ENCODE peak calls at places on chromosomes 4 and X, in ten cellular contexts. One of them, this sample, is unnamed.

GRCh38 chr4:183823394-183823793 is 81.7 kb upstream of the STOX2 start:
- DNase-seq in A549: no peak
- DNase-seq in K562: no peak
- DNase-seq in esophagus muscularis mucosa: no peak
- DNase-seq in transverse colon: peak
- DNase-seq in HepG2: no peak
- DNase-seq in stomach: no peak
- DNase-seq in upper lobe of left lung: no peak
- DNase-seq in suprapubic skin: no peak
- DNase-seq in ovary: no peak
- DNase-seq in this sample: peak

GRCh38 chr4:2789351-2789750 is 3.5 kb upstream of the SH3BP2 start:
- DNase-seq in esophagus muscularis mucosa: no peak
- DNase-seq in HepG2: no peak
- DNase-seq in upper lobe of left lung: no peak
- DNase-seq in A549: no peak
- DNase-seq in suprapubic skin: peak
- DNase-seq in transverse colon: no peak
- DNase-seq in stomach: peak
- DNase-seq in K562: no peak
- DNase-seq in ovary: no peak
- DNase-seq in this sample: no peak

GRCh38 chr4:173852775-173853174 is 322.7 kb upstream of the HAND2 start:
- DNase-seq in HepG2: no peak
- DNase-seq in esophagus muscularis mucosa: no peak
- DNase-seq in upper lobe of left lung: no peak
- DNase-seq in stomach: no peak
- DNase-seq in transverse colon: no peak
- DNase-seq in K562: no peak
- DNase-seq in ovary: no peak
- DNase-seq in A549: no peak
- DNase-seq in suprapubic skin: no peak
- DNase-seq in this sample: no peak

GRCh38 chrX:129769467-129770154 is 10.1 kb upstream of the SASH3 start:
- DNase-seq in HepG2: no peak
- DNase-seq in K562: no peak
- DNase-seq in suprapubic skin: no peak
- DNase-seq in transverse colon: peak
- DNase-seq in stomach: no peak
- DNase-seq in upper lobe of left lung: no peak
- DNase-seq in ovary: no peak
- DNase-seq in A549: no peak
- DNase-seq in esophagus muscularis mucosa: no peak
- DNase-seq in this sample: no peak

GRCh38 chr4:166174717-166175510 is 301.9 kb downstream of the TLL1 start:
- DNase-seq in stomach: no peak
- DNase-seq in esophagus muscularis mucosa: no peak
- DNase-seq in K562: no peak
- DNase-seq in A549: no peak
- DNase-seq in ovary: no peak
- DNase-seq in HepG2: no peak
- DNase-seq in transverse colon: no peak
- DNase-seq in upper lobe of left lung: no peak
- DNase-seq in suprapubic skin: no peak
- DNase-seq in this sample: no peak

GRCh38 chr4:102438873-102439614 is 62.1 kb upstream of the NFKB1 start:
- DNase-seq in esophagus muscularis mucosa: no peak
- DNase-seq in stomach: no peak
- DNase-seq in K562: peak
- DNase-seq in HepG2: peak
- DNase-seq in ovary: peak
- DNase-seq in upper lobe of left lung: no peak
- DNase-seq in A549: peak
- DNase-seq in transverse colon: no peak
- DNase-seq in suprapubic skin: no peak
- DNase-seq in this sample: no peak

GRCh38 chr4:186104895-186105720 is 604 bp downstream of the FAM149A start:
- DNase-seq in upper lobe of left lung: peak
- DNase-seq in esophagus muscularis mucosa: no peak
- DNase-seq in ovary: peak
- DNase-seq in K562: no peak
- DNase-seq in stomach: peak
- DNase-seq in A549: no peak
- DNase-seq in transverse colon: peak
- DNase-seq in suprapubic skin: no peak
- DNase-seq in HepG2: no peak
- DNase-seq in this sample: no peak

GRCh38 chr4:102169345-102169744 is 175.9 kb downstream of the SLC39A8 start:
- DNase-seq in HepG2: no peak
- DNase-seq in K562: no peak
- DNase-seq in stomach: no peak
- DNase-seq in upper lobe of left lung: no peak
- DNase-seq in ovary: no peak
- DNase-seq in A549: no peak
- DNase-seq in esophagus muscularis mucosa: no peak
- DNase-seq in transverse colon: no peak
- DNase-seq in suprapubic skin: no peak
- DNase-seq in this sample: no peak

GRCh38 chr4:176767183-176767582 is 25.5 kb downstream of the VEGFC start:
- DNase-seq in ovary: no peak
- DNase-seq in A549: no peak
- DNase-seq in esophagus muscularis mucosa: no peak
- DNase-seq in K562: no peak
- DNase-seq in upper lobe of left lung: no peak
- DNase-seq in HepG2: no peak
- DNase-seq in stomach: no peak
- DNase-seq in suprapubic skin: no peak
- DNase-seq in transverse colon: no peak
- DNase-seq in this sample: no peak

DNA sequence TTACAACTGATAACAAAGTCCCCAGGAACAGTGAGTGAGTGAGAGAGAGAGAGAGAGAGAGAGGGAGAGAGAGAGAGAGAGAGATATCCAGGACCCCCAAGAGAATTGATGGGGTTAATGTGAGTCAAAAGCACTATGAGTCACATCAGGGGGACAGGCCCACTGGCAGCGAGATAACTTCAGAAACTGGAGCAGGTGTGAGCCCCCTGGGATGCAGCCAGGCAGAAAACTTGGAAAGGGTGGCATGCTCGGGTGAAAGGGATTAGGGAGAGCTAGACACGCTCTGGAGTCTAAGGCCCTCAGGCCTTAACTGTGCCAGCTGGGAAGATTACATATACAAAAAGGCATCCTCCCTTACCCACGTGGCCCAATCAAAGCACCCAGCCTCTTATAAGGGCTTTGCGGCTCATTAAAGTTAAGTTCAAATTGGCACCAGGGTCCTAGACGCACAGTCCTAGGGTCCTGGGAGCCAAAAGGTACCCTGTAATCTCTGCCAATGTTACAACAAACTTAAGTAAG is 843 bp downstream of the ACOT9 start:
- DNase-seq in suprapubic skin: no peak
- DNase-seq in A549: peak
- DNase-seq in esophagus muscularis mucosa: no peak
- DNase-seq in K562: peak
- DNase-seq in stomach: peak
- DNase-seq in upper lobe of left lung: no peak
- DNase-seq in ovary: peak
- DNase-seq in HepG2: peak
- DNase-seq in transverse colon: peak
- DNase-seq in this sample: no peak
- TF ChIP-seq POLR2A in suprapubic skin: no peak
- TF ChIP-seq POLR2A in A549: no peak
- TF ChIP-seq POLR2A in esophagus muscularis mucosa: no peak
- TF ChIP-seq POLR2A in K562: no peak
- TF ChIP-seq POLR2A in stomach: no peak
- TF ChIP-seq POLR2A in upper lobe of left lung: no peak
- TF ChIP-seq POLR2A in ovary: peak
- TF ChIP-seq POLR2A in HepG2: no peak
- TF ChIP-seq POLR2A in transverse colon: no peak
- TF ChIP-seq POLR2A in this sample: no peak

DNA sequence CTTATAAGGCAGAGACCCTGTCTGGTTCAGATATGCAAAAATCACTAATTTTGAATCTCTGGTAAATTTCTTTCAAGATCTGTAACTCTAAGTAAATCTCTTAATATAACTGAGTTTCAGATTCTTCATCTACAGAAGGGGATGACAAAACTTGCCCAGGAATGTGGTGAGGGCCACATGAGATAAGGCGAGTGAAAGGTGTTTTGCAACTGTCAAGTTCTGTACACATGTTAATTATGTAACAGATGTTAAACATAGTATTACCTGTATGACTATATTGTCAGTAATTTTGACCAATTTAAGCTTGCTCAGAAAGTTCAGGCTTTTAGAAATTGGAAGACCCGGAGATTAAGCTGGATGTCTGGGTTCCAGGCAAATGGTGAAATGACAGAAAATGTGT is 549 bp upstream of the GLRB start:
- DNase-seq in esophagus muscularis mucosa: no peak
- DNase-seq in transverse colon: no peak
- DNase-seq in K562: no peak
- DNase-seq in ovary: no peak
- DNase-seq in stomach: no peak
- DNase-seq in suprapubic skin: no peak
- DNase-seq in upper lobe of left lung: no peak
- DNase-seq in A549: no peak
- DNase-seq in HepG2: no peak
- DNase-seq in this sample: no peak
- H3K4me3 ChIP-seq in esophagus muscularis mucosa: peak
- H3K4me3 ChIP-seq in transverse colon: peak
- H3K4me3 ChIP-seq in K562: no peak
- H3K4me3 ChIP-seq in ovary: peak
- H3K4me3 ChIP-seq in stomach: peak
- H3K4me3 ChIP-seq in suprapubic skin: peak
- H3K4me3 ChIP-seq in upper lobe of left lung: peak
- H3K4me3 ChIP-seq in A549: peak
- H3K4me3 ChIP-seq in HepG2: peak
- H3K4me3 ChIP-seq in this sample: peak

GRCh38 chr4:122456228-122457106 is at the start of gene IL2:
- DNase-seq in HepG2: no peak
- DNase-seq in K562: no peak
- DNase-seq in transverse colon: no peak
- DNase-seq in upper lobe of left lung: no peak
- DNase-seq in A549: no peak
- DNase-seq in stomach: no peak
- DNase-seq in ovary: no peak
- DNase-seq in esophagus muscularis mucosa: no peak
- DNase-seq in suprapubic skin: no peak
- DNase-seq in this sample: no peak

GRCh38 chr4:122453384-122454000 is 3.0 kb downstream of the IL2 start:
- DNase-seq in HepG2: no peak
- DNase-seq in K562: no peak
- DNase-seq in stomach: no peak
- DNase-seq in A549: no peak
- DNase-seq in transverse colon: no peak
- DNase-seq in ovary: no peak
- DNase-seq in upper lobe of left lung: no peak
- DNase-seq in suprapubic skin: no peak
- DNase-seq in esophagus muscularis mucosa: no peak
- DNase-seq in this sample: no peak

GRCh38 chr4:122458625-122459024 is 2.1 kb upstream of the IL2 start:
- DNase-seq in stomach: no peak
- DNase-seq in ovary: no peak
- DNase-seq in K562: peak
- DNase-seq in A549: no peak
- DNase-seq in transverse colon: no peak
- DNase-seq in HepG2: no peak
- DNase-seq in suprapubic skin: no peak
- DNase-seq in upper lobe of left lung: no peak
- DNase-seq in esophagus muscularis mucosa: no peak
- DNase-seq in this sample: no peak
- TF ChIP-seq EP300 in stomach: no peak
- TF ChIP-seq EP300 in ovary: no peak
- TF ChIP-seq EP300 in K562: no peak
- TF ChIP-seq EP300 in A549: no peak
- TF ChIP-seq EP300 in transverse colon: no peak
- TF ChIP-seq EP300 in HepG2: no peak
- TF ChIP-seq EP300 in suprapubic skin: no peak
- TF ChIP-seq EP300 in upper lobe of left lung: no peak
- TF ChIP-seq EP300 in esophagus muscularis mucosa: no peak
- TF ChIP-seq EP300 in this sample: no peak

GRCh38 chr4:7876096-7876993 is 63.3 kb downstream of the AFAP1 start:
- DNase-seq in esophagus muscularis mucosa: no peak
- DNase-seq in HepG2: peak
- DNase-seq in ovary: no peak
- DNase-seq in transverse colon: no peak
- DNase-seq in suprapubic skin: no peak
- DNase-seq in upper lobe of left lung: no peak
- DNase-seq in A549: peak
- DNase-seq in K562: peak
- DNase-seq in stomach: no peak
- DNase-seq in this sample: no peak
- TF ChIP-seq POLR2A in esophagus muscularis mucosa: no peak
- TF ChIP-seq POLR2A in HepG2: no peak
- TF ChIP-seq POLR2A in ovary: no peak
- TF ChIP-seq POLR2A in transverse colon: no peak
- TF ChIP-seq POLR2A in suprapubic skin: no peak
- TF ChIP-seq POLR2A in upper lobe of left lung: no peak
- TF ChIP-seq POLR2A in A549: no peak
- TF ChIP-seq POLR2A in K562: no peak
- TF ChIP-seq POLR2A in stomach: no peak
- TF ChIP-seq POLR2A in this sample: no peak

GRCh38 chrX:13938053-13938765 is 91.5 kb downstream of the GEMIN8 start:
- DNase-seq in upper lobe of left lung: peak
- DNase-seq in stomach: peak
- DNase-seq in esophagus muscularis mucosa: no peak
- DNase-seq in ovary: peak
- DNase-seq in transverse colon: peak
- DNase-seq in A549: peak
- DNase-seq in HepG2: no peak
- DNase-seq in suprapubic skin: peak
- DNase-seq in K562: no peak
- DNase-seq in this sample: no peak
- H3K4me3 ChIP-seq in upper lobe of left lung: peak
- H3K4me3 ChIP-seq in stomach: peak
- H3K4me3 ChIP-seq in esophagus muscularis mucosa: peak
- H3K4me3 ChIP-seq in ovary: peak
- H3K4me3 ChIP-seq in transverse colon: peak
- H3K4me3 ChIP-seq in A549: peak
- H3K4me3 ChIP-seq in HepG2: no peak
- H3K4me3 ChIP-seq in suprapubic skin: peak
- H3K4me3 ChIP-seq in K562: no peak
- H3K4me3 ChIP-seq in this sample: peak

GRCh38 chr4:56106755-56107154 is 158.0 kb downstream of the CEP135 start:
- DNase-seq in stomach: no peak
- DNase-seq in HepG2: no peak
- DNase-seq in esophagus muscularis mucosa: no peak
- DNase-seq in ovary: no peak
- DNase-seq in upper lobe of left lung: no peak
- DNase-seq in suprapubic skin: no peak
- DNase-seq in transverse colon: no peak
- DNase-seq in K562: no peak
- DNase-seq in A549: no peak
- DNase-seq in this sample: no peak

GRCh38 chr4:56104188-56104587 is 155.4 kb downstream of the CEP135 start:
- DNase-seq in stomach: no peak
- DNase-seq in upper lobe of left lung: no peak
- DNase-seq in transverse colon: no peak
- DNase-seq in A549: no peak
- DNase-seq in K562: no peak
- DNase-seq in esophagus muscularis mucosa: no peak
- DNase-seq in suprapubic skin: no peak
- DNase-seq in ovary: no peak
- DNase-seq in HepG2: peak
- DNase-seq in this sample: no peak

GRCh38 chr4:56102581-56102980 is 153.8 kb downstream of the CEP135 start:
- DNase-seq in suprapubic skin: no peak
- DNase-seq in stomach: no peak
- DNase-seq in HepG2: no peak
- DNase-seq in ovary: no peak
- DNase-seq in A549: no peak
- DNase-seq in transverse colon: no peak
- DNase-seq in esophagus muscularis mucosa: no peak
- DNase-seq in K562: no peak
- DNase-seq in upper lobe of left lung: no peak
- DNase-seq in this sample: no peak

GRCh38 chr4:56106180-56106579 is 157.4 kb downstream of the CEP135 start:
- DNase-seq in esophagus muscularis mucosa: no peak
- DNase-seq in A549: no peak
- DNase-seq in K562: no peak
- DNase-seq in HepG2: no peak
- DNase-seq in upper lobe of left lung: no peak
- DNase-seq in ovary: no peak
- DNase-seq in stomach: no peak
- DNase-seq in suprapubic skin: no peak
- DNase-seq in transverse colon: no peak
- DNase-seq in this sample: no peak
- TF ChIP-seq EP300 in esophagus muscularis mucosa: no peak
- TF ChIP-seq EP300 in A549: no peak
- TF ChIP-seq EP300 in K562: no peak
- TF ChIP-seq EP300 in HepG2: no peak
- TF ChIP-seq EP300 in upper lobe of left lung: no peak
- TF ChIP-seq EP300 in ovary: no peak
- TF ChIP-seq EP300 in stomach: no peak
- TF ChIP-seq EP300 in suprapubic skin: no peak
- TF ChIP-seq EP300 in transverse colon: no peak
- TF ChIP-seq EP300 in this sample: no peak

This sample was measured in tibial nerve.